ENCODE peak calls at places on chromosome 5, in six cellular contexts. R is astrocyte of the spinal cord; E is stimulated activated CD4-positive, alpha-beta T cell treated with anti-CD3 and anti-CD28 coated beads, Interleukin-15, amount 100 ng/mL, for 24 hours; H is anterior cingulate cortex; B is NB4; F is amygdala. S is an unnamed sample.

GRCh38 chr5:140261403-140262171 is 41.3 kb downstream of the PFDN1 start:
- DNase-seq in B (peak; percentile 80), H (peak; percentile 31), F (no peak), E (no peak), R (peak; percentile 85), S (peak; percentile 95)

GRCh38 chr5:172102913-172103629 is 85.0 kb downstream of the STK10 start:
- DNase-seq in B (no peak), R (peak; percentile 96), E (peak; percentile 62), F (no peak), H (no peak), S (peak; percentile 87)

GRCh38 chr5:15693036-15693728 is 193.2 kb downstream of the FBXL7 start:
- DNase-seq in B (no peak), E (no peak), F (no peak), R (no peak), H (no peak), S (no peak)

GRCh38 chr5:17157916-17158529 is 59.4 kb upstream of the BASP1 start:
- DNase-seq in B (no peak), E (no peak), F (no peak), H (no peak), R (peak; percentile 59), S (peak; percentile 42)

GRCh38 chr5:139392678-139393496 is 2.0 kb downstream of the PROB1 start:
- DNase-seq in H (no peak), B (peak; percentile 96), R (peak; percentile 49), F (no peak), E (peak; percentile 90), S (peak; percentile 73)

GRCh38 chr5:149559712-149560111 is 8.5 kb upstream of the CSNK1A1 start:
- DNase-seq in H (no peak), E (no peak), B (peak; percentile 51), R (no peak), F (no peak), S (no peak)

GRCh38 chr5:89268460-89268859 is 385.5 kb upstream of the MEF2C start:
- DNase-seq in B (no peak), R (no peak), F (no peak), H (no peak), E (no peak), S (no peak)

GRCh38 chr5:160938532-160938931 is 86.5 kb upstream of the ATP10B start:
- DNase-seq in R (no peak), E (no peak), B (peak; percentile 54), H (no peak), F (no peak), S (peak; percentile 52)

GRCh38 chr5:67133781-67134180 is 62.8 kb downstream of the CD180 start:
- DNase-seq in B (no peak), H (no peak), E (no peak), F (no peak), R (no peak), S (no peak)

GRCh38 chr5:178238313-178238635 is 5.7 kb upstream of the PHYKPL start:
- DNase-seq in F (no peak), H (no peak), B (no peak), E (no peak), R (no peak), S (no peak)

GRCh38 chr5:40441733-40442132 is 238.0 kb upstream of the PTGER4 start:
- DNase-seq in F (no peak), B (no peak), R (no peak), E (peak; percentile 69), H (no peak), S (no peak)

GRCh38 chr5:57791875-57792274 is 309.3 kb upstream of the ACTBL2 start:
- DNase-seq in E (no peak), F (no peak), B (no peak), R (no peak), H (no peak), S (no peak)

GRCh38 chr5:168362097-168362885 is 70.8 kb downstream of the WWC1 start:
- DNase-seq in B (no peak), H (no peak), E (no peak), R (no peak), F (no peak), S (no peak)

GRCh38 chr5:139668064-139668880 is 20.1 kb downstream of the CXXC5 start:
- DNase-seq in F (peak; percentile 41), R (no peak), H (peak; percentile 62), B (no peak), E (peak; percentile 52), S (peak; percentile 61)

GRCh38 chr5:57174128-57174849 is 430 bp downstream of the GPBP1 start:
- DNase-seq in F (peak; percentile 31), H (peak; percentile 55), B (peak; percentile 70), R (no peak), E (peak; percentile 44), S (peak; percentile 47)

GRCh38 chr5:148107608-148108007 is 43.8 kb downstream of the SPINK5 start:
- DNase-seq in H (no peak), R (no peak), F (no peak), B (no peak), E (no peak), S (no peak)

GRCh38 chr5:127492854-127493738 is 24.3 kb upstream of the PRRC1 start:
- DNase-seq in B (peak; percentile 46), R (peak; percentile 84), H (no peak), F (no peak), E (no peak), S (peak; percentile 58)

GRCh38 chr5:160231789-160232342 is 2.6 kb downstream of the FABP6 start:
- DNase-seq in E (no peak), R (no peak), B (no peak), H (no peak), F (no peak), S (no peak)

GRCh38 chr5:10130881-10131280 is 118.8 kb downstream of the ATPSCKMT start:
- DNase-seq in E (no peak), F (no peak), H (no peak), R (no peak), B (no peak), S (no peak)

GRCh38 chr5:160192424-160192823 is 36.9 kb upstream of the FABP6 start:
- DNase-seq in B (no peak), F (no peak), E (no peak), H (no peak), R (no peak), S (no peak)

GRCh38 chr5:127358274-127358673 is 67.7 kb downstream of the MEGF10 start:
- DNase-seq in H (no peak), R (peak; percentile 10), B (no peak), E (no peak), F (no peak), S (peak; percentile 1)

GRCh38 chr5:168792678-168793077 is 213.5 kb upstream of the PANK3 start:
- DNase-seq in B (no peak), F (no peak), H (no peak), R (no peak), E (no peak), S (no peak)

GRCh38 chr5:60649288-60649917 is 50.6 kb downstream of the DEPDC1B start:
- DNase-seq in F (no peak), H (no peak), R (peak; percentile 51), E (no peak), B (peak; percentile 49), S (peak; percentile 60)

GRCh38 chr5:6554812-6555211 is 78.0 kb downstream of the NSUN2 start:
- DNase-seq in H (no peak), R (no peak), B (no peak), E (no peak), F (no peak), S (peak; percentile 33)

GRCh38 chr5:80346055-80346454 is 26.3 kb downstream of the SPZ1 start:
- DNase-seq in B (peak; percentile 56), H (no peak), E (peak; percentile 39), R (peak; percentile 2), F (no peak), S (peak; percentile 46)

GRCh38 chr5:77322406-77322805 is 111.9 kb downstream of the PDE8B start:
- DNase-seq in H (no peak), E (no peak), F (no peak), R (peak; percentile 14), B (no peak), S (no peak)

GRCh38 chr5:6497267-6497666 is 48.6 kb downstream of the UBE2QL1 start:
- DNase-seq in E (no peak), R (no peak), H (no peak), B (no peak), F (no peak), S (no peak)

GRCh38 chr5:137758719-137759312 is 4.7 kb upstream of the HNRNPA0 start:
- DNase-seq in E (no peak), B (no peak), F (no peak), H (no peak), R (no peak), S (no peak)

GRCh38 chr5:110335361-110336046 is 391.0 kb downstream of the TMEM232 start:
- DNase-seq in R (peak; percentile 32), B (no peak), F (no peak), H (no peak), E (no peak), S (no peak)

GRCh38 chr5:97425511-97425910 is 242.5 kb upstream of the RIOK2 start:
- DNase-seq in E (no peak), H (no peak), R (no peak), B (peak; percentile 6), F (no peak), S (peak; percentile 39)

GRCh38 chr5:131229623-131230022 is 34.2 kb upstream of the CDC42SE2 start:
- DNase-seq in B (peak; percentile 43), R (no peak), H (no peak), F (no peak), E (no peak), S (no peak)

GRCh38 chr5:139155333-139155732 is 42.8 kb downstream of the SIL1 start:
- DNase-seq in H (no peak), F (no peak), R (no peak), E (no peak), B (no peak), S (no peak)

GRCh38 chr5:14039576-14039975 is 95.1 kb upstream of the DNAH5 start:
- DNase-seq in R (peak; percentile 50), F (no peak), B (no peak), E (no peak), H (no peak), S (peak; percentile 25)